ENCODE peak calls at places on chromosomes 5 and 9, in six cellular contexts. O is DND-41, E is PC-3, J is neuronal stem cell, R is endodermal cell, T is GM23248. I is an unnamed sample.

GRCh38 chr5:36948041-36948440 is 71.5 kb downstream of the NIPBL start:
- DNase-seq in O (no peak), E (peak), J (no peak), R (no peak), T (peak), I (peak)

GRCh38 chr9:98054376-98054951 is 2.1 kb upstream of the NANS start:
- DNase-seq in O (no peak), E (no peak), J (no peak), R (no peak), T (no peak), I (no peak)

GRCh38 chr5:31270396-31270795 is 76.9 kb downstream of the CDH6 start:
- DNase-seq in O (no peak), E (peak), J (peak), R (no peak), T (peak), I (no peak)

GRCh38 chr9:113578877-113579269 is 115.3 kb downstream of the RGS3 start:
- DNase-seq in O (peak), E (peak), J (no peak), R (no peak), T (peak), I (peak)

GRCh38 chr5:64566531-64566930 is 60.7 kb downstream of the RGS7BP start:
- DNase-seq in O (no peak), E (no peak), J (no peak), R (no peak), T (no peak), I (no peak)

GRCh38 chr9:37976714-37977477 is 73.0 kb upstream of the SLC25A51 start:
- DNase-seq in O (no peak), E (peak), J (no peak), R (no peak), T (peak), I (peak)

GRCh38 chr5:79255786-79256557 is 20.0 kb downstream of the JMY start:
- DNase-seq in O (no peak), E (peak), J (peak), R (peak), T (peak), I (peak)

GRCh38 chr5:13346401-13346800 is 598.1 kb downstream of the DNAH5 start:
- DNase-seq in O (no peak), E (no peak), J (no peak), R (no peak), T (no peak), I (peak)

GRCh38 chr5:76250463-76250862 is 152.6 kb upstream of the IQGAP2 start:
- DNase-seq in O (no peak), E (no peak), J (no peak), R (no peak), T (no peak), I (no peak)

GRCh38 chr5:136193396-136193935 is 504 bp upstream of the SMIM32 start:
- DNase-seq in O (no peak), E (no peak), J (no peak), R (no peak), T (peak), I (no peak)

GRCh38 chr9:106056328-106056727 is 362.0 kb downstream of the TMEM38B start:
- DNase-seq in O (no peak), E (no peak), J (no peak), R (no peak), T (no peak), I (no peak)

GRCh38 chr5:159100928-159101646 is 1.4 kb upstream of the EBF1 start:
- DNase-seq in O (no peak), E (no peak), J (no peak), R (no peak), T (peak), I (no peak)

GRCh38 chr5:67771791-67772190 is 443.8 kb upstream of the PIK3R1 start:
- DNase-seq in O (no peak), E (no peak), J (no peak), R (no peak), T (no peak), I (no peak)

GRCh38 chr5:67771221-67771620 is 444.3 kb upstream of the PIK3R1 start:
- DNase-seq in O (no peak), E (no peak), J (no peak), R (no peak), T (no peak), I (peak)

GRCh38 chr5:67774796-67775195 is 440.8 kb upstream of the PIK3R1 start:
- DNase-seq in O (no peak), E (no peak), J (peak), R (no peak), T (no peak), I (no peak)

GRCh38 chr5:67773439-67773988 is 442.0 kb upstream of the PIK3R1 start:
- DNase-seq in O (no peak), E (no peak), J (peak), R (no peak), T (peak), I (peak)

GRCh38 chr5:67774153-67774552 is 441.4 kb upstream of the PIK3R1 start:
- DNase-seq in O (no peak), E (no peak), J (no peak), R (no peak), T (peak), I (peak)
- H3K9ac ChIP-seq in O (no peak), E (no peak), J (no peak), R (no peak), T (no peak), I (no peak)

GRCh38 chr9:131641618-131642495 is 96.5 kb downstream of the PRRT1B start:
- DNase-seq in O (no peak), E (no peak), J (no peak), R (no peak), T (no peak), I (no peak)

GRCh38 chr9:131636593-131636992 is 91.3 kb downstream of the PRRT1B start:
- DNase-seq in O (no peak), E (no peak), J (no peak), R (no peak), T (no peak), I (no peak)

GRCh38 chr9:131642496-131643083 is 97.3 kb downstream of the PRRT1B start:
- DNase-seq in O (no peak), E (no peak), J (no peak), R (no peak), T (no peak), I (no peak)

GRCh38 chr9:131639771-131640437 is 94.6 kb downstream of the PRRT1B start:
- DNase-seq in O (no peak), E (no peak), J (no peak), R (no peak), T (no peak), I (no peak)

DNA sequence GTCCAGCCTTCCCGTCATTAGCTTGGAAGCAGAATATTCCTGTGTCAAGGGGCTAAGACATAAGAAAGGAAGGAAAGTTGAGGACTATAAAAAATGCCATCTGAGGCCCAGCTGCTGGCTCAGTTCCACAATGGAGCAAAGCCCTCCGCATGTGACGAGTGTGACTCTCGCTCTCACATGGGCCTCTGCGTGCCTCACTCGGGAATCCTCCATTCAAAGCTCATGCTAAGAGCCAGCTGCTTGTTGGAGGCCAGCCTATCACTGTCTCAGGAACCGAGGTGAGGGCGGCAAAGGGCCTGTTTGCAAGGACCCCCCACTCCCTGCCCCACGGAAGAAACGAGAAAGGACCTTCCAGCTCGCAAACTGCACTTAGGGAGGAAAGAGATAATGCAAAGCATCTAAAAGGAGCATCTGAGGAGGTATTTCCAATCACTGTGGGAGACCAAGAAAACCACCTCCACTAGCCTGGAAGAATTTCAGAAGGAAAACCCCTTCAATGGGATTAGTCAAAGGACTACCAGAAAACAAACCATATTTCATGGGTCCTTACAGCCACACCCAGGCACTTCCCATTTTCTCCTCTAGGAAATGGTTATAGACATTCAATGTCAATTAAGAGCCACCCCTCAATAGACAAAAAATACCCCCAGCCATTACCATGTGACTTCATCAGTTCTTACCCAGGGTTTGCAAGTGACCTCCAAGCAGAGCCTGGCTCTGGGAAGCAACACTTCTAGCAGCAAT is 95.3 kb downstream of the PRRT1B start:
- DNase-seq in O (no peak), E (no peak), J (no peak), R (no peak), T (peak), I (peak)
- H3K9ac ChIP-seq in O (no peak), E (no peak), J (no peak), R (no peak), T (peak), I (no peak)

GRCh38 chr5:151700816-151701215 is 14.1 kb upstream of the SPARC start:
- DNase-seq in O (no peak), E (no peak), J (no peak), R (no peak), T (peak), I (no peak)

GRCh38 chr5:151695464-151695863 is 8.7 kb upstream of the SPARC start:
- DNase-seq in O (no peak), E (no peak), J (no peak), R (no peak), T (peak), I (no peak)

GRCh38 chr5:151699071-151699901 is 12.6 kb upstream of the SPARC start:
- DNase-seq in O (no peak), E (peak), J (no peak), R (peak), T (peak), I (peak)

GRCh38 chr5:151696470-151697061 is 9.9 kb upstream of the SPARC start:
- DNase-seq in O (no peak), E (no peak), J (no peak), R (peak), T (peak), I (peak)

GRCh38 chr5:151697452-151697851 is 10.7 kb upstream of the SPARC start:
- DNase-seq in O (no peak), E (no peak), J (no peak), R (peak), T (peak), I (no peak)
- H3K9ac ChIP-seq in O (no peak), E (no peak), J (no peak), R (no peak), T (peak), I (peak)

GRCh38 chr5:171893290-171893890 is 107.8 kb downstream of the SMIM23 start:
- DNase-seq in O (no peak), E (no peak), J (no peak), R (no peak), T (peak), I (peak)
- H3K9ac ChIP-seq in O (no peak), E (no peak), J (no peak), R (no peak), T (no peak), I (no peak)

GRCh38 chr9:91628892-91629291 is 205.3 kb upstream of the NFIL3 start:
- DNase-seq in O (no peak), E (no peak), J (no peak), R (no peak), T (no peak), I (no peak)
- H3K9ac ChIP-seq in O (no peak), E (no peak), J (no peak), R (no peak), T (no peak), I (no peak)

GRCh38 chr5:139104577-139105271 is 93.4 kb downstream of the SIL1 start:
- DNase-seq in O (no peak), E (peak), J (no peak), R (no peak), T (peak), I (peak)
- H3K9ac ChIP-seq in O (no peak), E (no peak), J (no peak), R (no peak), T (peak), I (peak)

I was measured in astrocyte.